ENCODE peak calls at places on chromosome 5, in six cellular contexts. K is testis, X is uterus, Q is mammary epithelial cell, V is body of pancreas, W is IMR-90. P is an unnamed sample. For H3K36me3, the result is how much of the 10 kb centered on the place peaks cover.

GRCh38 chr5:138177936-138178515 is 404 bp downstream of the BRD8 start:
- DNase-seq in Q (peak), W (peak), V (peak), X (no peak), K (peak), P (peak)

GRCh38 chr5:57976506-57976905 is 483.4 kb downstream of the PLK2 start:
- DNase-seq in Q (no peak), W (no peak), V (no peak), X (no peak), K (no peak), P (no peak)

GRCh38 chr5:31854625-31855526 is 215.9 kb downstream of the PDZD2 start:
- DNase-seq in K (peak), W (no peak), V (peak), X (peak), Q (peak), P (peak)

GRCh38 chr5:157761690-157762611 is 18.4 kb downstream of the LSM11 start:
- DNase-seq in V (peak), X (no peak), K (peak), Q (peak), W (peak), P (peak)

GRCh38 chr5:112737472-112738179 is at the start of gene APC:
- DNase-seq in W (peak), X (peak), Q (peak), V (peak), K (peak), P (peak)

GRCh38 chr5:28685794-28686193 is 1647.4 kb upstream of the CDH9 start:
- DNase-seq in Q (no peak), V (no peak), K (no peak), X (no peak), W (no peak), P (no peak)

GRCh38 chr5:132761321-132762240 is 14.4 kb downstream of the CCNI2 start:
- DNase-seq in X (no peak), K (peak), W (no peak), Q (no peak), V (no peak), P (no peak)

GRCh38 chr5:168766038-168766700 is 187.0 kb upstream of the PANK3 start:
- DNase-seq in V (no peak), Q (no peak), W (no peak), K (no peak), X (no peak), P (no peak)

GRCh38 chr5:75734913-75735789 is 17.9 kb upstream of the POC5 start:
- DNase-seq in K (peak), X (no peak), V (peak), Q (peak), W (peak), P (peak)

GRCh38 chr5:166532821-166533220 is 1758.6 kb upstream of the WWC1 start:
- DNase-seq in X (no peak), V (no peak), K (no peak), W (no peak), Q (no peak), P (no peak)

GRCh38 chr5:127875235-127876021 is 172.2 kb downstream of the CCDC192 start:
- DNase-seq in Q (peak), X (no peak), W (peak), V (peak), K (peak), P (peak)

GRCh38 chr5:113017891-113018635 is 41.5 kb downstream of the DCP2 start:
- DNase-seq in V (no peak), X (no peak), Q (peak), W (no peak), K (no peak), P (no peak)

GRCh38 chr5:1512541-1513291 is 11.0 kb downstream of the LPCAT1 start:
- DNase-seq in X (peak), K (peak), Q (no peak), W (no peak), V (no peak), P (no peak)

DNA sequence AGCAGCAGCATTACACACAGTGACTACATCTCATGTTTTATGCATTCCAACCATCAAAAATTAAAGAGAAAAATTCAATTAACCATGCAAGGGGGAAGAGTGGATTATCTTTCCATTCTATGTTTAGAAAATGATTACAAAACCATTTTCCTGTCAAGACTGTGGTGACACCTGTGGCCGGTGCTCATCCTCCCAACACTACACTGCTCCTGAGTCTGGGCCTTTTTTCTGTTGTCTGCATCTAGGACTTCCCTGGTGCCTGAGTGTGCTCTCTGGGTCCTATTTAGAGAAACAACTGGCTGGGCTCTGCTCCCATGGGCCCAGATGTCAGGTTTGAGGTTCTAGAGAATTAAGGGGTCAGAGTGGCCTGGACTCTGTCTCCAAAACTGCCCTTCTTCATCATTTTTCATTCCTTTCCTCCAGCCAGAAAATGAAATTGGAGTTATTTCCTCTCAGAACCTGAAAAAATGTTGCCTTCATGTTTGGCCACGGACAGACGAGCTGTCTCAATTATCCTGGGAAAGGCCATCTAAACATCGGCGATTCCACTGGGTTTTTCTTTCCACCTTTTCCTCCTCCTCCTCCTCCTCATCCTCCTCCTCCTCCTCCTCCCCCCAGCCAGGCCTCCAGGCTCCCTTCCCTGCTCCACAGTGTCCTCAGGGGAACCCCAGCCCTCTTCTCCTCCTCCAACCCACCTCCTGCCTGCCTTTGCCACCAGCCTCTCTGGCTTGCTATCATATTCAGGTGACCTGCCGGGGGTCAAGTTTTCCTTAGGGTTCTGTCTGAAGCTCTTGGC is 11.4 kb upstream of the ARSI start:
- DNase-seq in W (no peak), Q (no peak), K (no peak), V (no peak), X (no peak), P (no peak)
- H3K27ac ChIP-seq in W (peak), Q (no peak), K (no peak), V (no peak), X (peak), P (no peak)

DNA sequence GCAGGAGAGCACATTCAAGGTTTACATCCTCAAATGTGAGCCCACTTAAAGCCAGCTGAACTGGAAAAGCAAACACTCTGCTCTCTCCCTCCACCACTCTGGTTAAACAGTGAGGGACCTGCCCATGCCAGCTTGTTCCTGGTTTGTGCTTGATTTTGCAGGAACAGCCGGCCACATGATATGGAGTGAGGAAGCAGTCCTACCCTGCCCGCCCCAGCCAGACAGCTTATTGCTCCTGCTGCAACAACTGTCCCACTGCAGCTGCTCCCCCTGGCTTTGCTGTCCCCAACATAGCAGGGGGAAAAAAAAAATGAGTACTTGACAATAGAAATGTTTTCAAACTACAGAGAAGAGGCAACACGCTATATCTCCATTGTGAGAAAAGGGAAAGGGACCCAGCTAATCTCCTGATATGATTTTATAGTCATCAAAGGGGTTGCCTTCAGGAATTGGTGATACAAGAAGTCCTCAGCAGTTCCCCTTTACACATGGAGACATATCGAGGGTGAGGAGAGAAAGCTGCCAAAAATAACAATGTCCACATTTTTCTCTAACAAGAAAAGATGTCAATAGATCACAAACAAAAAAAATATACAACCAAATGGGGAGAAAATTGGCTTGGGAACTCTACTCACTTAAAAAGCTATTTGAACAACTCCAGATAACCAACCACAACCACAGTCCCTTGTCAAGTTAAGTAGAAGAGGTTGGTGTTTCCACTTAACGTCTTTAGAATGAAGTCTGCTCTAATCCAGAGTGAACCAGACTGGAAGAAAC is 4.6 kb downstream of the MYO10 start:
- DNase-seq in W (no peak), Q (no peak), K (peak), X (no peak), V (peak), P (peak)
- TF ChIP-seq CTCF in W (no peak), Q (no peak), K (no peak), X (no peak), V (no peak), P (no peak)

DNA sequence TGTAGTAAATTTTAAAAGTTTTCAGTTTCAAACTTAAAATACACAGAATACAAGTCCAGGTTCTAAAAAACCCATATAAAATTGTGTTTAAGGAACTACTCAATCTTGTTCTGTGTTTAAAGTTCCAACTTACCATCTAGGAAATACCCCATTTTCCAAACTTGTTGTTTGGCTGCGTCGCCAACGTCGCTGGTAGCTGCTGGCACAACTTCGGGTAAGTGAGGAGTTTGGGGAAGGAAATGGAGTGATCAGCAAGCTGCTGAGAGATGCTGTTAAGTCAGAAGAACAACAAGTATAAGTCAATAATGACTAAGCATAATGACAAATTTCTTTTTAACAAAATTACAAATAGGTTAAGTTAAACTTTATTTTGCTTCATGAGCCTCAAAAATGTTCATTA is 71.2 kb upstream of the RAPGEF6 start:
- DNase-seq in V (no peak), W (no peak), Q (no peak), X (no peak), K (no peak), P (no peak)
- H3K36me3 ChIP-seq in V (under half), W (under half), Q (under half), X (under half), K (under half), P (half or more)

DNA sequence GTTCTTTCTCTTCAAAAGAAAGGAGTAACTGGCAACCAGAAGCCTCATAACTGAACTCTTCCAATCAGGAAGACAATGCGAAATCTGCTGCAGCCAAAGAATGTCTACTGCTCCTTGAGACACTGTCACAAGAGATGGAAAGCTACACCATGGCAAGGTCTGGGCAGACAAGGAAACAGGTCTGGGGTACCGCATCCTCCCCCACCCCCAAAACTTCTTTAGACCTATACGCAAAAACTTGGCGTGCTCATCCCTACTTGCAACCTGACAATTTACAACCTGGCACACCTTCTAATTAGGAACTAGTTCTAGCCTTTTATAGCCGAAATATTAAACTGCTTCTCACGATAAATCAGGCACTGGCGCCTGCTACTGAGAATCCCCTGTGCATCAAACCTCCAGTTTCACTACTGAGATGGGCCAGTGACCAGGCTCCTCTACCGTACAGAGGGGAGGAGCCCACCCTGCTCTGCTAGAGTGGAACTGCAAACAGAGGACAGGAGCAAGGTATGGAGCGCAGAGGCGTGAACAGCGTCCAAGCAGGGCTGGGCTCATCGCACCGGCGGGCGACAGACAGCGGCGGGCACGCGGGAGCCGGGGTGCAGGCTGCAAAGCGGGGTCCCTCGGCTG is 843 bp downstream of the PLPP1 start:
- DNase-seq in K (peak), Q (peak), V (no peak), X (no peak), W (peak), P (peak)
- H3K27ac ChIP-seq in K (peak), Q (peak), V (peak), X (peak), W (peak), P (peak)

GRCh38 chr5:93741136-93741811 is at the start of gene POU5F2:
- DNase-seq in K (peak), V (no peak), X (no peak), Q (no peak), W (no peak), P (no peak)
- TF ChIP-seq CTCF in K (no peak), V (no peak), X (no peak), Q (no peak), W (no peak), P (no peak)

GRCh38 chr5:177269976-177270375 is 33.5 kb downstream of the RAB24 start:
- DNase-seq in Q (peak), X (no peak), W (no peak), K (no peak), V (no peak), P (no peak)
- H3K36me3 ChIP-seq in Q (under half), X (under half), W (under half), K (under half), V (under half), P (under half)

DNA sequence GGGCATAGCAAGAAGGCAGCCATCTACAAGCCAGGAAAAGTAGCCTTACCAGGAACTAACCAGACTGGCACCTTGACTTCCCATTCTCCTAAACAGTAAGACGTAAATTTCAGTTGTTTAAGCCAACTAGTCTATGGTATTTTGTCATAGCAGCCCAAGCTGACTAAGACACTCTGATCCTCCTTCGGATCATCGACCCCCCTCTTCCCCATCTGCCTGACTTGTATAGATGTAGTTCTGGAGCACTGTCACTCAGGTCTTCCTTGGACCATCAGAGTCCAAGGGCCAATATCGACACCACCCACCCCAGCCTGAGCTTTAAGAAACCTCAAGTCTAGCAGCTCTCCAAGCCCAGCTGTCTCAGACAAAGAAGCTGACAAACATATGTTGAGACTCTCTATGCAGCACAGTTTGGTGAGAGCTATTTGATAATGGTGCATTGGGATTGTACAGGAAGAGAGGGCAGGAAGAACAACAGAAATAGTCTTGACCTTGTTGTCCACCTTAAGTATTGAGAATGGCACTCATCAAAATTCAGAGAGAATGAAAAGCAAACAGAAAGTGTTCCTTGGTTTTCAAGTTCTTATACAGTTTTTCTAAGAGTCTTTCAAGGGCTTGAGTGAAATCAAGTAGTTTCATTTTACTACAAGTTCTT is 122.4 kb upstream of the RAI14 start:
- DNase-seq in V (no peak), Q (no peak), K (no peak), W (peak), X (no peak), P (no peak)
- H3K27ac ChIP-seq in V (no peak), Q (peak), K (no peak), W (peak), X (peak), P (no peak)

GRCh38 chr5:124521461-124522230 is 224.8 kb downstream of the ZNF608 start:
- DNase-seq in W (no peak), X (no peak), V (no peak), K (no peak), Q (no peak), P (no peak)
- TF ChIP-seq CTCF in W (no peak), X (no peak), V (no peak), K (no peak), Q (no peak), P (no peak)